ENCODE peak calls at places on chromosomes 12 and 14, in eight cellular contexts. One of them, this sample, is unnamed.

GRCh38 chr12:98595152-98595988 is 1.9 kb downstream of the SLC25A3 start:
- DNase-seq in H9: no peak
- DNase-seq in keratinocyte: no peak
- DNase-seq in colonic mucosa: no peak
- DNase-seq in kidney: no peak
- DNase-seq in HCT116: no peak
- DNase-seq in MM.1S: no peak
- DNase-seq in SK-N-SH: no peak
- DNase-seq in this sample: peak; percentile 17

GRCh38 chr12:121400332-121401139 is 618 bp downstream of the RNF34 start:
- DNase-seq in kidney: no peak
- DNase-seq in MM.1S: peak; percentile 26
- DNase-seq in HCT116: peak; percentile 22
- DNase-seq in SK-N-SH: peak; percentile 69
- DNase-seq in colonic mucosa: peak; percentile 49
- DNase-seq in keratinocyte: no peak
- DNase-seq in H9: peak; percentile 55
- DNase-seq in this sample: peak; percentile 87

GRCh38 chr12:117158911-117159310 is 31.4 kb downstream of the FBXO21 start:
- DNase-seq in keratinocyte: no peak
- DNase-seq in kidney: no peak
- DNase-seq in H9: no peak
- DNase-seq in SK-N-SH: no peak
- DNase-seq in colonic mucosa: no peak
- DNase-seq in MM.1S: no peak
- DNase-seq in HCT116: no peak
- DNase-seq in this sample: no peak

GRCh38 chr14:21712039-21712438 is 38.4 kb upstream of the OR4E1 start:
- DNase-seq in kidney: no peak
- DNase-seq in colonic mucosa: no peak
- DNase-seq in keratinocyte: no peak
- DNase-seq in MM.1S: no peak
- DNase-seq in H9: no peak
- DNase-seq in HCT116: no peak
- DNase-seq in SK-N-SH: no peak
- DNase-seq in this sample: no peak

GRCh38 chr14:50001146-50001998 is 108.5 kb downstream of the ARF6 start:
- DNase-seq in HCT116: peak; percentile 87
- DNase-seq in SK-N-SH: no peak
- DNase-seq in colonic mucosa: peak; percentile 82
- DNase-seq in kidney: peak; percentile 83
- DNase-seq in MM.1S: peak; percentile 80
- DNase-seq in H9: peak; percentile 59
- DNase-seq in keratinocyte: no peak
- DNase-seq in this sample: peak; percentile 82

GRCh38 chr12:94609917-94610443 is 40.4 kb downstream of the TMCC3 start:
- DNase-seq in MM.1S: no peak
- DNase-seq in colonic mucosa: no peak
- DNase-seq in HCT116: no peak
- DNase-seq in keratinocyte: no peak
- DNase-seq in kidney: no peak
- DNase-seq in H9: no peak
- DNase-seq in SK-N-SH: no peak
- DNase-seq in this sample: no peak

GRCh38 chr12:62581288-62582064 is 114.8 kb downstream of the MON2 start:
- DNase-seq in MM.1S: peak; percentile 48
- DNase-seq in HCT116: peak; percentile 38
- DNase-seq in keratinocyte: no peak
- DNase-seq in colonic mucosa: no peak
- DNase-seq in H9: no peak
- DNase-seq in kidney: no peak
- DNase-seq in SK-N-SH: peak; percentile 39
- DNase-seq in this sample: peak; percentile 58

GRCh38 chr12:54933381-54933780 is 51.2 kb downstream of the TESPA1 start:
- DNase-seq in keratinocyte: peak; percentile 58
- DNase-seq in kidney: no peak
- DNase-seq in HCT116: no peak
- DNase-seq in MM.1S: peak; percentile 47
- DNase-seq in H9: no peak
- DNase-seq in colonic mucosa: no peak
- DNase-seq in SK-N-SH: no peak
- DNase-seq in this sample: no peak

GRCh38 chr14:76615331-76615730 is 145.9 kb upstream of the VASH1 start:
- DNase-seq in keratinocyte: peak; percentile 7
- DNase-seq in H9: no peak
- DNase-seq in colonic mucosa: no peak
- DNase-seq in MM.1S: no peak
- DNase-seq in kidney: no peak
- DNase-seq in HCT116: no peak
- DNase-seq in SK-N-SH: no peak
- DNase-seq in this sample: no peak

GRCh38 chr14:67228325-67228984 is 12.8 kb upstream of the PALS1 start:
- DNase-seq in H9: no peak
- DNase-seq in HCT116: no peak
- DNase-seq in SK-N-SH: no peak
- DNase-seq in keratinocyte: no peak
- DNase-seq in kidney: no peak
- DNase-seq in MM.1S: no peak
- DNase-seq in colonic mucosa: no peak
- DNase-seq in this sample: no peak

GRCh38 chr14:67237591-67237990 is 3.6 kb upstream of the PALS1 start:
- DNase-seq in MM.1S: no peak
- DNase-seq in H9: no peak
- DNase-seq in HCT116: no peak
- DNase-seq in kidney: no peak
- DNase-seq in keratinocyte: no peak
- DNase-seq in colonic mucosa: no peak
- DNase-seq in SK-N-SH: no peak
- DNase-seq in this sample: no peak

GRCh38 chr14:67232066-67232465 is 9.2 kb upstream of the PALS1 start:
- DNase-seq in SK-N-SH: peak; percentile 34
- DNase-seq in colonic mucosa: no peak
- DNase-seq in MM.1S: no peak
- DNase-seq in H9: no peak
- DNase-seq in kidney: no peak
- DNase-seq in keratinocyte: no peak
- DNase-seq in HCT116: no peak
- DNase-seq in this sample: no peak

DNA sequence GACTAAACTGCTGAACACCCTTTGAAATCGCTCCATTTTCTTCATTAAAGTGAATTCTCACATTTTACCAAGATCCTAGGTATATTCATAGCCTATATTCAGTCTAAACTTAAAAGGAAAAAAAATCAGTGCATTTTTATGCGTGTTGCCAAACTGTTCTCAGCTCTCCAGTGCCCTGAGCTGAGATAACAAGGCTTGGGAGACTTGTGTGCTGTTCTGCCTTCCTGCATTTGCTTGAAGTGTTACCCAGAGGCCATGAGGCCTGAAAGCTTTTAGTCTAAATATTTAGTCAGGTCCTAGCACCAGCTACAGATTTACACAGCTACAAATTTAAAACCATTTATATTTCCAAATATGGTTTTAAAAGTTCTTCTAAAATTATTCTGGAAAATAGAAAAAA is 8.6 kb upstream of the PALS1 start:
- DNase-seq in keratinocyte: no peak
- DNase-seq in colonic mucosa: no peak
- DNase-seq in SK-N-SH: peak; percentile 23
- DNase-seq in kidney: no peak
- DNase-seq in H9: no peak
- DNase-seq in HCT116: no peak
- DNase-seq in MM.1S: no peak
- DNase-seq in this sample: no peak
- H3K9ac ChIP-seq in keratinocyte: no peak overlapping the region
- H3K9ac ChIP-seq in colonic mucosa: no peak overlapping the region
- H3K9ac ChIP-seq in SK-N-SH: no peak overlapping the region
- H3K9ac ChIP-seq in kidney: no peak overlapping the region
- H3K9ac ChIP-seq in H9: no peak overlapping the region
- H3K9ac ChIP-seq in HCT116: no peak overlapping the region
- H3K9ac ChIP-seq in MM.1S: no peak overlapping the region
- H3K9ac ChIP-seq in this sample: no peak overlapping the region

DNA sequence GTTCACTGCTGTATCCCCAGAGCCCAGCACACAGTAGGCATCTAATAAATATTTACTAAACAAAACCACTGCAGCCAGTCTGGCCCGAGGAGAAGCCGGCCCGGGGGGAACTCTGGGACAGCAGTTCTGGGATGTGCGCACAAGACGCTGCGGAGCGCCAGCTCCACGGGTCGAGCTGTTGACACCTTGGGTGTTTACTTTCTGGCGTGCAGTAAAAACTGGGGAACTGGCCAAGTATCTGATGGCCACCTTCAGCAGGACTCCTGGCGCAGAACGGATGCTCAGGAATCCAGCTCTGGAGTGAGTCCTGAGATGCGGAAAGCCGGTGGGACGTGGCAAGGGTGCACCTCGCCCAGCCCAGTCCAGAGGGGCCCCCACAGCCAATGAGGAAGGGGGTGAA is 65.6 kb downstream of the NCOR2 start:
- DNase-seq in keratinocyte: no peak
- DNase-seq in SK-N-SH: no peak
- DNase-seq in MM.1S: no peak
- DNase-seq in colonic mucosa: peak; percentile 54
- DNase-seq in H9: no peak
- DNase-seq in kidney: no peak
- DNase-seq in HCT116: no peak
- DNase-seq in this sample: no peak
- H3K4me1 ChIP-seq in keratinocyte: peaks cover 58% of the 10 kb centered on the region
- H3K4me1 ChIP-seq in SK-N-SH: peaks cover 80% of the 10 kb centered on the region
- H3K4me1 ChIP-seq in MM.1S: no peaks in the 10 kb centered on the region
- H3K4me1 ChIP-seq in colonic mucosa: peaks cover 11% of the 10 kb centered on the region
- H3K4me1 ChIP-seq in H9: peaks cover 5% of the 10 kb centered on the region
- H3K4me1 ChIP-seq in kidney: peaks cover 63% of the 10 kb centered on the region
- H3K4me1 ChIP-seq in HCT116: peaks cover 23% of the 10 kb centered on the region
- H3K4me1 ChIP-seq in this sample: peaks cover 27% of the 10 kb centered on the region

GRCh38 chr12:51533799-51534198 is 57.2 kb upstream of the SCN8A start:
- DNase-seq in HCT116: no peak
- DNase-seq in H9: peak; percentile 23
- DNase-seq in keratinocyte: no peak
- DNase-seq in SK-N-SH: no peak
- DNase-seq in MM.1S: no peak
- DNase-seq in kidney: no peak
- DNase-seq in colonic mucosa: no peak
- DNase-seq in this sample: no peak
- TF ChIP-seq CTCF in HCT116: peak; percentile 34
- TF ChIP-seq CTCF in H9: peak; percentile 53
- TF ChIP-seq CTCF in keratinocyte: no peak
- TF ChIP-seq CTCF in SK-N-SH: peak; percentile 34
- TF ChIP-seq CTCF in MM.1S: no peak
- TF ChIP-seq CTCF in kidney: no peak
- TF ChIP-seq CTCF in colonic mucosa: no peak
- TF ChIP-seq CTCF in this sample: peak; percentile 58

DNA sequence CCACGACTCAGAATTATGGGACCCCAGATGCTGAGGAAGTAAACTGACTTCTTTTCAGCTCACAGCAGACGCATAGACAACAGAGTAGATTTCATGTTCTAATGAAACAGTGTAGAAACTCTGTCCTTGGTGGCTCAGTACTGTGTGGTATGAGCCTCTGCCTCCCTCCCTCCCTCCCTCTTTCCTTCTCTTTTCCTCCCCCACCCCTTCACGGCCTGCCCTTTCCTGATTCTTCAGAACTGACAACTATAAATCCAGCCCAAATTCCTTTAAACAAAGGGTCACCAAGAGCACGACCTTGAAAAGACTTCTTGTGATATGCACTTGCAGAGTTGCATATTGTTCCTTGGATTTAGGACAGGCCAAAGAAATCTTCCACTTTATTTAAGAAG is 163.9 kb downstream of the ETV6 start:
- DNase-seq in kidney: no peak
- DNase-seq in H9: no peak
- DNase-seq in keratinocyte: no peak
- DNase-seq in SK-N-SH: no peak
- DNase-seq in MM.1S: no peak
- DNase-seq in colonic mucosa: no peak
- DNase-seq in HCT116: no peak
- DNase-seq in this sample: no peak
- H3K9ac ChIP-seq in kidney: no peak overlapping the region
- H3K9ac ChIP-seq in H9: no peak overlapping the region
- H3K9ac ChIP-seq in keratinocyte: no peak overlapping the region
- H3K9ac ChIP-seq in SK-N-SH: no peak overlapping the region
- H3K9ac ChIP-seq in MM.1S: peak overlapping the region; percentile 59
- H3K9ac ChIP-seq in colonic mucosa: peak overlapping the region; percentile 76
- H3K9ac ChIP-seq in HCT116: no peak overlapping the region
- H3K9ac ChIP-seq in this sample: peak overlapping the region; percentile 51

GRCh38 chr14:68234101-68234905 is 414.7 kb downstream of the RAD51B start:
- DNase-seq in HCT116: no peak
- DNase-seq in colonic mucosa: no peak
- DNase-seq in keratinocyte: no peak
- DNase-seq in H9: no peak
- DNase-seq in kidney: no peak
- DNase-seq in SK-N-SH: no peak
- DNase-seq in MM.1S: no peak
- DNase-seq in this sample: no peak
- H3K4me1 ChIP-seq in HCT116: peaks cover 63% of the 10 kb centered on the region
- H3K4me1 ChIP-seq in colonic mucosa: peaks cover 8% of the 10 kb centered on the region
- H3K4me1 ChIP-seq in keratinocyte: peaks cover 38% of the 10 kb centered on the region
- H3K4me1 ChIP-seq in H9: peaks cover 9% of the 10 kb centered on the region
- H3K4me1 ChIP-seq in kidney: peaks cover 18% of the 10 kb centered on the region
- H3K4me1 ChIP-seq in SK-N-SH: no peaks in the 10 kb centered on the region
- H3K4me1 ChIP-seq in MM.1S: peaks cover 7% of the 10 kb centered on the region
- H3K4me1 ChIP-seq in this sample: peaks cover 7% of the 10 kb centered on the region

DNA sequence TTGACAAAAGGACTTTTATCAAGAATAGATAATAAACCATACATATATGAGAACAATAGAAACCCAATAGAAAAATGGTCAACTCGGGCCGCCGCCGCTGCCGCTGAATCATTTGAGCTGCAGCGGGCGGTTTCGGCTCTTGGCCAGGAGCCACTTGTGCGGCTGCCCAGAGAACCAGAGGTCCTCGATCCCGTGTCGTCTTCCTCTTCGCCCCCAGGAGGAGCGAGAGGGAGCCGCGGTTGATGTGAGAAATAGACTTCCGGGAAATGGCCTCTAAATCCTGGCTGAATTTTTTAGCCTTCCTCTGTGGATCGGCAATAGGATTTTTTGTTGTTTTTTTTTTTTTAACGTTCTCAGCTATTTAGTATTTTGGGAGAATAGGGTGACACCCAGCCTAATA is 44.8 kb downstream of the CPSF6 start:
- DNase-seq in MM.1S: no peak
- DNase-seq in kidney: peak; percentile 89
- DNase-seq in HCT116: peak; percentile 52
- DNase-seq in keratinocyte: no peak
- DNase-seq in colonic mucosa: peak; percentile 65
- DNase-seq in SK-N-SH: peak; percentile 74
- DNase-seq in H9: peak; percentile 85
- DNase-seq in this sample: peak; percentile 91
- TF ChIP-seq CTCF in MM.1S: no peak
- TF ChIP-seq CTCF in kidney: no peak
- TF ChIP-seq CTCF in HCT116: no peak
- TF ChIP-seq CTCF in keratinocyte: peak; percentile 2
- TF ChIP-seq CTCF in colonic mucosa: peak; percentile 12
- TF ChIP-seq CTCF in SK-N-SH: peak; percentile 39
- TF ChIP-seq CTCF in H9: peak; percentile 54
- TF ChIP-seq CTCF in this sample: peak; percentile 70

GRCh38 chr12:116142936-116143882 is 134.3 kb downstream of the MED13L start:
- DNase-seq in H9: no peak
- DNase-seq in HCT116: no peak
- DNase-seq in MM.1S: no peak
- DNase-seq in keratinocyte: no peak
- DNase-seq in colonic mucosa: no peak
- DNase-seq in kidney: no peak
- DNase-seq in SK-N-SH: no peak
- DNase-seq in this sample: no peak
- H3K9ac ChIP-seq in H9: no peak overlapping the region
- H3K9ac ChIP-seq in HCT116: no peak overlapping the region
- H3K9ac ChIP-seq in MM.1S: no peak overlapping the region
- H3K9ac ChIP-seq in keratinocyte: no peak overlapping the region
- H3K9ac ChIP-seq in colonic mucosa: no peak overlapping the region
- H3K9ac ChIP-seq in kidney: no peak overlapping the region
- H3K9ac ChIP-seq in SK-N-SH: peak overlapping the region; percentile 34
- H3K9ac ChIP-seq in this sample: no peak overlapping the region

This sample was measured in endodermal cell.